ENCODE peak calls at places on chromosomes 6 and 20, in six cellular contexts. Y is transverse colon, B is kidney epithelial cell, Z is Caco-2, F is tibial artery, X is uterus. G is an unnamed sample.

GRCh38 chr6:50884364-50884763 is 65.7 kb downstream of the TFAP2B start:
- DNase-seq in F (no peak), Y (no peak), B (no peak), X (no peak), Z (no peak), G (no peak)

GRCh38 chr20:50870572-50871161 is 60.6 kb downstream of the ADNP start:
- DNase-seq in Z (no peak), B (peak; percentile 4), X (no peak), Y (no peak), F (no peak), G (no peak)

GRCh38 chr20:47204008-47204745 is 152.3 kb downstream of the ZMYND8 start:
- DNase-seq in X (no peak), B (peak; percentile 26), F (no peak), Y (no peak), Z (peak; percentile 60), G (no peak)

GRCh38 chr20:47099749-47100515 is 205.3 kb downstream of the EYA2 start:
- DNase-seq in Y (no peak), Z (no peak), X (peak; percentile 75), F (peak; percentile 71), B (no peak), G (no peak)

GRCh38 chr6:22108199-22108598 is 188.6 kb downstream of the PRL start:
- DNase-seq in Y (no peak), X (no peak), Z (no peak), F (no peak), B (peak; percentile 57), G (no peak)

GRCh38 chr6:112037783-112038216 is 16.1 kb upstream of the CCN6 start:
- DNase-seq in B (peak; percentile 91), Z (no peak), X (peak; percentile 89), Y (peak; percentile 40), F (peak; percentile 98), G (peak; percentile 86)

GRCh38 chr6:46781478-46782378 is 11.5 kb upstream of the MEP1A start:
- DNase-seq in F (no peak), X (peak; percentile 24), Y (peak; percentile 42), Z (peak; percentile 68), B (no peak), G (peak; percentile 4)

GRCh38 chr20:20594171-20594530 is 118.3 kb downstream of the RALGAPA2 start:
- DNase-seq in X (no peak), Y (no peak), Z (no peak), F (no peak), B (no peak), G (no peak)

GRCh38 chr6:101386982-101387381 is 6.5 kb upstream of the GRIK2 start:
- DNase-seq in Z (peak; percentile 22), F (no peak), X (no peak), B (no peak), Y (no peak), G (no peak)

GRCh38 chr20:31707994-31708744 is 14.5 kb downstream of the BCL2L1 start:
- DNase-seq in X (no peak), B (no peak), Y (peak; percentile 83), Z (peak; percentile 97), F (peak; percentile 74), G (no peak)

GRCh38 chr20:22533823-22534751 is 50.3 kb downstream of the FOXA2 start:
- DNase-seq in Z (no peak), F (no peak), Y (no peak), X (no peak), B (no peak), G (no peak)

GRCh38 chr6:154292855-154293519 is 63.6 kb downstream of the IPCEF1 start:
- DNase-seq in Y (no peak), F (no peak), B (peak; percentile 64), X (no peak), Z (peak; percentile 12), G (peak; percentile 20)

GRCh38 chr20:21344216-21344615 is 41.1 kb downstream of the XRN2 start:
- DNase-seq in F (no peak), Z (no peak), Y (no peak), B (no peak), X (no peak), G (no peak)

GRCh38 chr6:125918681-125919566 is 37.6 kb upstream of the HINT3 start:
- DNase-seq in X (peak; percentile 51), Z (peak; percentile 73), Y (peak; percentile 58), B (peak; percentile 92), F (no peak), G (no peak)

GRCh38 chr6:135089901-135090300 is 35.3 kb upstream of the HBS1L start:
- DNase-seq in Y (no peak), X (no peak), Z (no peak), B (no peak), F (no peak), G (no peak)

GRCh38 chr6:134391221-134391620 is 73.3 kb upstream of the SGK1 start:
- DNase-seq in Z (no peak), B (no peak), X (no peak), F (no peak), Y (no peak), G (no peak)

GRCh38 chr6:135703621-135704020 is 147.9 kb upstream of the PDE7B start:
- DNase-seq in B (no peak), X (no peak), Y (no peak), F (no peak), Z (no peak), G (no peak)

GRCh38 chr6:446418-447366 is 55.1 kb downstream of the IRF4 start:
- DNase-seq in Z (no peak), X (no peak), B (no peak), F (peak; percentile 5), Y (peak; percentile 35), G (no peak)

GRCh38 chr6:22980446-22980845 is 411.1 kb downstream of the HDGFL1 start:
- DNase-seq in X (no peak), Y (no peak), B (no peak), Z (no peak), F (no peak), G (no peak)

GRCh38 chr6:87277123-87277522 is 45.3 kb upstream of the SMIM8 start:
- DNase-seq in B (no peak), X (no peak), Z (peak; percentile 12), Y (no peak), F (no peak), G (no peak)

GRCh38 chr6:138115877-138116660 is 8.8 kb upstream of the PERP start:
- DNase-seq in F (no peak), Z (peak; percentile 73), X (peak; percentile 39), Y (peak; percentile 42), B (peak; percentile 31), G (no peak)

GRCh38 chr6:85186546-85187170 is 263.2 kb upstream of the NT5E start:
- DNase-seq in Y (no peak), B (no peak), X (no peak), F (no peak), Z (no peak), G (no peak)

GRCh38 chr20:19336601-19337000 is 124.2 kb downstream of the SLC24A3 start:
- DNase-seq in Z (no peak), X (no peak), B (no peak), Y (no peak), F (no peak), G (no peak)

GRCh38 chr6:143368426-143368825 is 82.1 kb downstream of the ADAT2 start:
- DNase-seq in F (no peak), Y (no peak), X (no peak), B (no peak), Z (no peak), G (no peak)

DNA sequence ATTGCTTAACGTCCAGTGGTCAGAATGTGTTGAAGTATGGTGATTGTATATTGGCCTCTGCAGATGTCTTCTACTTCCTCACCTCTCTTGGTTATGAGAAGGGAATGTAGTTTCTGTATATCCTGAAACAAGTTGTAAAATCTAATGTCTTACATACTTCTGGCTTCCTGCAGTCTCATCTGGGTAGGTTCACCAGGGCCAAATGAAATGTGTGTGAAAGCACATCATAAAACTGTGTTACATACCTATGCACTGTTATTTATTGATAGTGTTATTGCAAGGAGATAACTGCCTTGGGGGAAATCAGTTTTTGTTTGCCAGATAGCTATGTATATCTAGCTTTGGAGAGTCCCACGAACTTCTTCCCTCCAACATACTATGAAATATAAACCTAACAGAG is 35.7 kb upstream of the PLCG1 start:
- DNase-seq in Z (no peak), X (no peak), F (no peak), Y (no peak), B (no peak), G (no peak)
- H3K36me3 ChIP-seq in Z (peaks cover 18% of the 10 kb centered on the region), X (no peaks in the 10 kb centered on the region), F (peaks cover 67% of the 10 kb centered on the region), Y (peaks cover 3% of the 10 kb centered on the region), B (peaks cover 4% of the 10 kb centered on the region), G (peaks cover 11% of the 10 kb centered on the region)

GRCh38 chr6:132131351-132131750 is 180.2 kb upstream of the CCN2 start:
- DNase-seq in X (no peak), Z (no peak), Y (no peak), B (no peak), F (no peak), G (no peak)
- H3K4me3 ChIP-seq in X (no peak overlapping the region), Z (no peak overlapping the region), Y (no peak overlapping the region), B (no peak overlapping the region), F (peak overlapping the region; percentile 17), G (no peak overlapping the region)

GRCh38 chr6:8905647-8906231 is 470.4 kb upstream of the SLC35B3 start:
- DNase-seq in F (no peak), B (no peak), Y (no peak), Z (peak; percentile 29), X (no peak), G (no peak)

GRCh38 chr6:8906699-8907098 is 471.4 kb upstream of the SLC35B3 start:
- DNase-seq in X (no peak), F (no peak), Z (no peak), B (no peak), Y (no peak), G (no peak)

GRCh38 chr6:8908638-8909037 is 473.3 kb upstream of the SLC35B3 start:
- DNase-seq in X (no peak), B (no peak), F (no peak), Y (no peak), Z (no peak), G (no peak)

GRCh38 chr6:8904754-8905153 is 469.4 kb upstream of the SLC35B3 start:
- DNase-seq in B (no peak), Y (no peak), F (no peak), X (no peak), Z (peak; percentile 6), G (no peak)
- TF ChIP-seq CTCF in B (peak; percentile 10), Y (no peak), F (no peak), X (no peak), Z (peak; percentile 30), G (no peak)

DNA sequence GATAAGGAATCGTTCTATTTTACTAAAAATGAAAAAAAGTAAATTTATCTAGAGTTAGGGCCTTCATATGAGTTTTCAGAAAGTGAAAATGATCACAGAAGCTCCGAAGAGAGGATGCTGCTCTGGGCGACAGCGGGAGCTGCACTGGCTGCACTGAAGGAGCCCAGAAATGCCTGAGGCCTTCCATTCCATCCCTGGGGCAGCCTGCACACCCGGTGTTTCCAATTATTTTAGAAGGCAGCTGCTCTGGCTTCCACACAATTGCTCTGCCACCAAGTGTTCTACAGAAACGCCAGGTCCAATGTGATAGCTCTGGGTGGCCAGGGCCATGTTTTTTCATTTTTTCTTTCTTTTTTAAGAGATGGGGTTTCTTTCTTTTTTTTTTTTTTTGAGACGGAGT is 3.6 kb downstream of the DTNBP1 start:
- DNase-seq in Z (no peak), F (no peak), Y (no peak), B (no peak), X (no peak), G (no peak)
- H3K36me3 ChIP-seq in Z (no peaks in the 10 kb centered on the region), F (no peaks in the 10 kb centered on the region), Y (no peaks in the 10 kb centered on the region), B (no peaks in the 10 kb centered on the region), X (no peaks in the 10 kb centered on the region), G (no peaks in the 10 kb centered on the region)